ENCODE peak calls at places on chromosomes 11 and 22, in eight cellular contexts. L is neural progenitor cell, S is osteocyte, V is transverse colon, M is A549, O is right atrium auricular region, J is spleen, K is retinal pigment epithelial cell. F is an unnamed sample.

GRCh38 chr22:42007922-42008321 is 9.3 kb downstream of the WBP2NL start:
- DNase-seq in O (no peak), M (no peak), V (no peak), L (no peak), J (no peak), K (no peak), S (no peak), F (no peak)

GRCh38 chr22:41739576-41739975 is 40.3 kb downstream of the MEI1 start:
- DNase-seq in M (no peak), S (no peak), V (no peak), J (no peak), O (no peak), L (no peak), K (no peak), F (no peak)

GRCh38 chr11:3959015-3959917 is 103.8 kb downstream of the STIM1 start:
- DNase-seq in L (peak), S (no peak), J (no peak), K (peak), V (no peak), O (no peak), M (peak), F (no peak)

GRCh38 chr11:62081378-62082291 is 42.2 kb upstream of the INCENP start:
- DNase-seq in K (no peak), L (peak), S (peak), M (peak), O (peak), V (peak), J (peak), F (peak)

GRCh38 chr11:124172599-124172998 is 10.5 kb upstream of the OR10D3 start:
- DNase-seq in M (no peak), J (no peak), O (no peak), S (no peak), V (no peak), L (no peak), K (no peak), F (no peak)

GRCh38 chr22:22070371-22070824 is 87.8 kb upstream of the TOP3B start:
- DNase-seq in K (no peak), J (peak), M (no peak), S (no peak), V (no peak), O (no peak), L (no peak), F (no peak)

GRCh38 chr11:129917231-129917630 is 21.9 kb upstream of the NFRKB start:
- DNase-seq in L (no peak), K (no peak), S (no peak), J (no peak), M (no peak), V (no peak), O (no peak), F (no peak)

GRCh38 chr11:130050272-130050671 is 19.4 kb upstream of the APLP2 start:
- DNase-seq in J (no peak), L (peak), S (peak), M (no peak), V (no peak), O (no peak), K (no peak), F (no peak)

GRCh38 chr11:62850911-62851806 is 11.8 kb upstream of the WDR74 start:
- DNase-seq in O (no peak), S (no peak), V (no peak), J (peak), K (no peak), M (peak), L (peak), F (peak)

GRCh38 chr11:122743949-122744876 is 88.7 kb downstream of the UBASH3B start:
- DNase-seq in J (peak), K (no peak), S (no peak), O (no peak), L (no peak), V (peak), M (no peak), F (peak)

GRCh38 chr11:75346912-75347647 is 4.4 kb downstream of the ARRB1 start:
- DNase-seq in V (no peak), S (no peak), J (no peak), K (no peak), O (peak), L (no peak), M (no peak), F (no peak)

GRCh38 chr22:39664485-39665200 is 94.1 kb downstream of the CACNA1I start:
- DNase-seq in J (no peak), O (no peak), M (no peak), L (peak), K (no peak), S (no peak), V (peak), F (no peak)

GRCh38 chr11:1572200-1573076 is at the start of gene DUSP8:
- DNase-seq in O (peak), L (peak), K (peak), V (peak), J (peak), S (peak), M (peak), F (peak)

GRCh38 chr11:114651145-114651718 is 27.1 kb upstream of the NXPE2 start:
- DNase-seq in L (no peak), M (no peak), K (no peak), S (no peak), V (peak), J (no peak), O (no peak), F (no peak)

GRCh38 chr22:39309881-39310714 is 9.3 kb downstream of the RPL3 start:
- DNase-seq in V (no peak), J (no peak), O (no peak), L (no peak), M (no peak), K (no peak), S (no peak), F (no peak)

GRCh38 chr11:48081151-48082010 is 101.0 kb downstream of the PTPRJ start:
- DNase-seq in O (peak), V (no peak), S (no peak), K (peak), J (peak), L (no peak), M (no peak), F (no peak)
- TF ChIP-seq CTCF in O (no peak), V (no peak), S (no peak), K (no peak), J (no peak), L (no peak), M (no peak), F (no peak)

GRCh38 chr11:78156081-78156844 is 16.8 kb upstream of the ALG8 start:
- DNase-seq in K (no peak), S (no peak), M (no peak), J (peak), L (no peak), V (no peak), O (no peak), F (no peak)
- TF ChIP-seq CTCF in K (no peak), S (no peak), M (no peak), J (no peak), L (no peak), V (no peak), O (no peak), F (no peak)

DNA sequence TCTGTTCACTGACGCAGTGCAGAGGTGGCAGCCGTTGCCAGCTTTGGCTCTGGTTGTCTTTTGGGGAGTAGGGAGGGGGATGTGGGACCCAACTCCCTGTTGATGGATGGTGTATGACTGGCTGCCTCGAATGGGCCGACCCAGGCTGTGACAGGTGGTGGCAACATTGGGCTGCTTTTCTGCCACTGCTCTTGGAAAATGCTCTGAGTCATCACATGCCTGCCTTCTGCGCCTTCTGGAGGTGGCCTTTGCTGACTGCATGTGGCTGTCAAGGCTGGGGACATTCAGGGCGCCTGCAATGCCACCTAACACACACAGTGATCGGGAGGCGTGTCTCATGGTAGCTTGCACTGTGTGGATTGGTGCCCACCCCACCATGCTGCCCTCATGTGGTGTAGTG is 27.1 kb upstream of the B3GAT1 start:
- DNase-seq in O (no peak), S (no peak), M (no peak), J (no peak), L (no peak), K (no peak), V (peak), F (no peak)
- TF ChIP-seq CTCF in O (no peak), S (no peak), M (no peak), J (no peak), L (no peak), K (no peak), V (no peak), F (no peak)

DNA sequence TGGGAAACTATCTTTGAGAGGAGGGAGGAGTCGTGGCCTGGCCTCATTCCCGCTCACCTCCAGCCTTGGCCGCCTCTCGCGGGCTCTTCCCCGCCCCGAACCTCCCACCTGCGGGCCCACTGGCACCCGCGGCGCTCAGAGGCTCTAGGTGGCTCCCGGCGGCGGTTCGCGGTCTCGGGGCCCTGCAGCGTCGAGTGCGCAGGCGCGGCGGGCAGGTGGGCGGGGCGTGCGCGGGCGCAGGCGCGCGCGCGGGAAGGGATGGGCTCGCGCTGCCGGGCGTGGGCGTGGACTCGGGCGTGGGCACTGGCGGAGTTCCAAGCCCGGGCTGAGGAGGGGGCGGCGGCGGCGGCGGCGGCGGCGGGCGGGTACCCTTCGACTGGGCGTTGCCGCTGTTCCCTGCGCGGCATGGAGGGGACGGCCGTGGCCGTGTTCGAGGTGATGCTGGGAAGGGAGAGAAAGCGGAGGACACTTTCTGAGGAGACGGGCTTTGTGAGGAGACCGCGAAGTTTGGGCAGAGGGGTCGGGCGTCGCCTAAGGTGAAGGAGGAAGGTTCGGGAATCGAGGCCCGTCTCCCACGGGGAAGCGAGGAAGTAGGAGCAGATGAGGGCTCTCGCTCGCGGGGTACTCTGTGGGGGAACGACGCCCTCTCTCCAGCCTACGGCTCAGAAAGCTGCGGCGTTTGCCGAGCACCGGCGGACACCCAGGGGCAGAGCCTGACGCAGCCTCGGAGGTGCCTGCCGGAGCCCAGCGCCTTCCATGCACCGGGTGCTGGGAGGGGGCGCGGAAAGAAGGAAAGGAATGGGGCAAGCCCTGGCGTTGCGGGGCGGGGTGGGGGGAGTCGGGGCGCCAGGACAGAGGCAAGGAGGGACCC is 15.7 kb upstream of the SPTBN2 start:
- DNase-seq in O (peak), S (peak), V (peak), J (peak), K (no peak), M (peak), L (peak), F (peak)
- TF ChIP-seq CTCF in O (no peak), S (no peak), V (no peak), J (no peak), K (no peak), M (no peak), L (no peak), F (no peak)

DNA sequence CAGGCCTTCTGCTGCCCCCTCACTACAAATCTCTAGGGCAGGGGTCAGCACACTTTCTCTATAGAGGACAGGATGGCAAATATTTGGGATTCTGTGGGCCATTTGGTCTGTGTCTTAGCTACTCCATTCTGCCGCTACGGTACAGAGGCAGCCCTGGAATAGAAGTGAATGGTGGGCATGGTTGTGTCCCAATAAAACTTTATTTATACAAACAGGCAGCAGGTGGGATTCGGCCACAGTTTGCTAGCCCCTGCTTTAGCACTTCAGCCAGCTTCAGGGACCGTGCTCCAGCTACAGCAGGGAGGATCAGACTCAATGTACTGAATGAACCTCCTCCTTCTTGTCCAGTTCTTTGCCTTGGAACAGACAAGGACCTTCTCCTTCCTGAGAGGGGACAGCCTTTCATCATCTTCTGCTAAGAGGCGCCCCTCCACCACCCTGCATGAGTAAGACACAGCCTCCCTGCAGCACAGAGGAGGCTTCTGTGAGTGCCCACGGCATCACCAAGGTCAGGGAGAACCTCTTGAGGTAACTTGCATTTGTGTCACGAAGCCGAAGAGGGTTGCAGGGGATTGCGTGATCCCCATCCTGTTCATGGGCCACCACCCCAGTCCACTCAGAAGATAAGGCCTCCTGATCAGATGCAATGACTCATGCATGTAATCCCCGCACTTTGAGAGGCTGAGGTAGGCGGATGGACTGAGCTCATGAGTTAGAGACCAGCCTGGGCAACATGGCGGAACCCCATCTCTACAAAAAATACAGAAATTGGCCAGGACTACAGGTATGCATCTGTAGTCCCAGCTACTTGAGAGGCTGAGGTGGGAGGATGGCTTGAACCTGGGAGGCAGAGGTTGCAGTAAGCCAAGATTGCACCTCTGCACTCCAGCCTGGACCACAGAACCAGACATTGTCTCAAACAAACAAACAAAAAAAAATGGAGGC is 4.6 kb downstream of the C11orf24 start:
- DNase-seq in K (no peak), S (no peak), J (no peak), L (no peak), O (no peak), V (no peak), M (no peak), F (no peak)
- TF ChIP-seq CTCF in K (no peak), S (no peak), J (no peak), L (no peak), O (no peak), V (no peak), M (no peak), F (no peak)

GRCh38 chr22:28477556-28477955 is 202.1 kb downstream of the TTC28 start:
- DNase-seq in L (no peak), K (no peak), M (no peak), V (no peak), J (no peak), O (no peak), S (no peak), F (no peak)
- TF ChIP-seq CTCF in L (no peak), K (no peak), M (no peak), V (no peak), J (no peak), O (no peak), S (no peak), F (no peak)